ENCODE peak calls at places on chromosome 12, in five cellular contexts. E is neural progenitor cell, S is PC-3, R is hepatocyte, A is HCT116. B is an unnamed sample. For H3K36me3, the result is how much of the 10 kb centered on the place peaks cover.

GRCh38 chr12:6092784-6093722 is 31.4 kb downstream of the VWF start:
- DNase-seq in E (no peak), S (peak), R (peak), A (peak), B (no peak)

GRCh38 chr12:30090258-30090657 is 306.5 kb upstream of the TMTC1 start:
- DNase-seq in E (no peak), S (no peak), R (no peak), A (no peak), B (no peak)

GRCh38 chr12:6104842-6105241 is 19.6 kb downstream of the VWF start:
- DNase-seq in E (no peak), S (no peak), R (no peak), A (no peak), B (no peak)

GRCh38 chr12:29782821-29783772 is 645 bp downstream of the TMTC1 start:
- DNase-seq in E (peak), S (peak), R (peak), A (no peak), B (peak)

GRCh38 chr12:107122452-107122958 is 29.2 kb upstream of the CRY1 start:
- DNase-seq in E (no peak), S (no peak), R (no peak), A (no peak), B (no peak)

GRCh38 chr12:108304633-108305032 is 34.5 kb downstream of the CMKLR1 start:
- DNase-seq in E (no peak), S (no peak), R (peak), A (no peak), B (no peak)

GRCh38 chr12:11860026-11860425 is 210.6 kb downstream of the ETV6 start:
- DNase-seq in E (no peak), S (no peak), R (no peak), A (no peak), B (no peak)

GRCh38 chr12:6426882-6427671 is 17.7 kb upstream of the CD27 start:
- DNase-seq in E (no peak), S (no peak), R (no peak), A (no peak), B (peak)

GRCh38 chr12:76878045-76878898 is 547 bp downstream of the CSRP2 start:
- DNase-seq in E (peak), S (peak), R (peak), A (peak), B (peak)

GRCh38 chr12:795305-795704 is 42.9 kb downstream of the WNK1 start:
- DNase-seq in E (no peak), S (no peak), R (no peak), A (no peak), B (no peak)

GRCh38 chr12:15883536-15883935 is 1.3 kb downstream of the STRAP start:
- DNase-seq in E (no peak), S (peak), R (no peak), A (no peak), B (no peak)

GRCh38 chr12:49537231-49537708 is 1.6 kb upstream of the KCNH3 start:
- DNase-seq in E (no peak), S (no peak), R (peak), A (no peak), B (no peak)

GRCh38 chr12:49868952-49869815 is 26.3 kb upstream of the BCDIN3D start:
- DNase-seq in E (no peak), S (no peak), R (peak), A (no peak), B (no peak)

GRCh38 chr12:131990980-131991305 is 41.2 kb downstream of the EP400 start:
- DNase-seq in E (no peak), S (no peak), R (no peak), A (no peak), B (no peak)

GRCh38 chr12:54017027-54017788 is 8.4 kb downstream of the HOXC8 start:
- DNase-seq in E (peak), S (peak), R (no peak), A (no peak), B (no peak)

GRCh38 chr12:54016478-54016964 is 7.7 kb downstream of the HOXC8 start:
- DNase-seq in E (no peak), S (peak), R (peak), A (no peak), B (no peak)

GRCh38 chr12:54014315-54015209 is 5.8 kb downstream of the HOXC8 start:
- DNase-seq in E (no peak), S (no peak), R (no peak), A (no peak), B (no peak)

GRCh38 chr12:54015210-54015931 is 6.6 kb downstream of the HOXC8 start:
- DNase-seq in E (no peak), S (no peak), R (no peak), A (no peak), B (no peak)

DNA sequence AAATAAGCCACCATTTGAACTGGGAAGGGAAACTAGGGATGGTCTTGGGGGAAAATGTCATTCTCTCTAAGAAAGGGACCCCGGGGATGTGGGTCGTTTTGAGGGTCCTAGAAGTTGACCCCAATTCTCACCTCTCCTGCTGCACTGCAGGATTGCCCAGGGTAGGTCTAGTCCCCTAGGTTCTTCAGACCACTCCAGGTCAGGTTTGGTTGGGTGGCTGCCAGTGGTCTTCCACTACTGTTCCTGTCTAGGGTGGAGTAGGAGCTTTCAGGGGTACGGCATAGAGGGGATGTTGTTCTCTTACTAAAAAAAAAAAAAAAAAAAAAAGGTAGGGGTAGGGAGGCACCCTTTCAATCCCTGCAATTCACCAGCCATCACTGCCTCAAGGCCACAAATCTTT is 7.3 kb downstream of the HOXC8 start:
- DNase-seq in E (no peak), S (no peak), R (no peak), A (no peak), B (no peak)
- H3K4me2 ChIP-seq in E (no peak), S (peak), R (peak), A (peak), B (no peak)

GRCh38 chr12:96743606-96744005 is 163.5 kb upstream of the NEDD1 start:
- DNase-seq in E (no peak), S (peak), R (no peak), A (no peak), B (no peak)
- TF ChIP-seq EZH2phosphoT487 in E (no peak), S (no peak), R (no peak), A (no peak), B (no peak)

DNA sequence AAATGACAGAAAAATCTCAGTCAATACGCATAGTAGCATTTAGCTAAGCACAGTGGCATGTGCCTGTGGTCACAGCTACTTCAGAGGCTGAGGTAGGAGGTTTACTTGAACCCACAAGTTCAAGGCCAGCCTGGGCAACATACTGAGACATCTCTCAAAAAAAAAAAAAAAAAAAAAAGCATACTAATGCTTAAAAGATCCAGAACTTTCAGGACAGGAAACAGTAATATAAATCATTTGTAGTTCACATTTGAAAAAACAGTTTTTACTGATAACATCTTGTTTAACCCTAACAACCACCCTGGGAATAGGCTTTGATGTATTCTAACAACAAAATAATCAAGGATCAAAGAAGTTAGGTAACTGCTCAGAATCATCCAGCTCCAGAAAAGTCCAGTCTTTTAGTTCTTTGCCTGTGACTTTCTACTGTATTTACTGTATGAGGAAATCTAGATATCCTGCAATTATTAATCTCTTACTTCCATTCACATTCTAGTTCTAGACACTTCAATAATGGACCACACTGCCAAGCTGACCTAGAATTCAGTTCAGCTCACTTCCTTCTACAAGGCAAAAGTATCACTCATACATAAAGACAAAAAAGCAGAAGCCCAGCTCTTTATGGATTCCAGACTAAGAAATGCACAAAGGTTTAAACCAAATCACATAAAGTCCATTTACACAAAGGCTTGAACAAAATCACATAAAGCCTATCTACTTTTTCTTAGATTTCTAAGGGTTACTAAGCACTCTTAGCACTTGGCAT is 28.5 kb downstream of the PAWR start:
- DNase-seq in E (no peak), S (no peak), R (no peak), A (no peak), B (no peak)
- H3K36me3 ChIP-seq in E (under half), S (under half), R (under half), A (under half), B (under half)

DNA sequence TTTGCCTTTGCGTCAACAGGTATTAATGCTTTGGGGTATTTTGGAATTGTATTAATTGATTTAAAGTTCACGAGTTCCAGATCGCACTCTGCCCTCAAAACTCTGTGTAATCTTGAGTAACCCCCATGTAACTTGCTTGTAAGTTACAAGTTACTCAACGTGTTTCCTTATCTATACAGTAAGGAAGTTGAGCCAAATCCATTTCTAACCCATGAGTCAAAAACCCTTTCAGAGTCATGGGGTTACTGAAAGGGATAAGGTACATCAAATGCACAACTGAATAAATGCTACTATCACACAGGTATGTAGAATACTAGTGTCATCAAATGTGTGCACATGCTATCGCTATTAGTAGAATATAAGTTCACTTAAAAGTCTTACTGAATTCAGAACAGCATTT is 28.6 kb upstream of the ADAMTS20 start:
- DNase-seq in E (no peak), S (no peak), R (no peak), A (no peak), B (no peak)
- H3K4me2 ChIP-seq in E (no peak), S (no peak), R (no peak), A (no peak), B (no peak)

DNA sequence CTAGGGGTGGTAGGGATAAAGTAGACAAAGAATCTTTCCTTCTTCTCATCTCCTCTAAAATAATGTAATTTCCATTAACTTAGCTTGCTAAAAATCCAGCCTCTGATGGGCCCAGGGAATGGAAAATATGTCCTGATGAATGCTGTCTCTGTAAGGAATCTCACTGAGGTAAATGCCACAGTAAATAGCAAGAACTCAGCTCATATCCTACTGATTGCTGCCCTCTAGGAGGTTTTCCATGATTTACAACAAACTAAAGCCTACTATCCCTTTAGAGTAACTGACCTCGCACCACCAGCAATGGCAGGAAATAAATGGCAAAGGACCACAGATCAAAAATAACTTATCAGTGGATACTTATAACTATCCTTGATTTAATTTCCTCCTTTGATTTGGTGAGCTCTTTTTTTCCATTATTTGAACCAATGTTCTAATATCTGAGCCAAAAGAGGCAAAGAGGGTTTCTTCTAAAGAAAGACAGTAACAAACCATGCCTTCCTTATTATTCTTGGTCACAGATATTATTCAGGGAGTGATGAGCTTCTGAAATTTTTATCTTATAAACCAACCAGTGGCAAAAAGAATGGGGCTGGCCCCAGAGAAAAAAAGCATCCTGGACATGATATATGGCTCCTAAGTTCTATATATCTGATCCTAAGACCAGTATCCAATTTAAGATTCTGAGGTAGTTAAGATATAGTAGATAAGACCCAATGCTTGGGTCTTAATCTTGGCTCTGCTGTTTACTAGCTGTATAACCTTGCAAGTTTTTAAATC is 43.7 kb downstream of the SENP1 start:
- DNase-seq in E (peak), S (peak), R (peak), A (no peak), B (no peak)
- TF ChIP-seq EZH2phosphoT487 in E (no peak), S (no peak), R (no peak), A (no peak), B (no peak)

GRCh38 chr12:96225003-96225855 is 31.1 kb downstream of the ELK3 start:
- DNase-seq in E (no peak), S (no peak), R (peak), A (no peak), B (peak)
- H3K36me3 ChIP-seq in E (under half), S (under half), R (under half), A (under half), B (under half)

DNA sequence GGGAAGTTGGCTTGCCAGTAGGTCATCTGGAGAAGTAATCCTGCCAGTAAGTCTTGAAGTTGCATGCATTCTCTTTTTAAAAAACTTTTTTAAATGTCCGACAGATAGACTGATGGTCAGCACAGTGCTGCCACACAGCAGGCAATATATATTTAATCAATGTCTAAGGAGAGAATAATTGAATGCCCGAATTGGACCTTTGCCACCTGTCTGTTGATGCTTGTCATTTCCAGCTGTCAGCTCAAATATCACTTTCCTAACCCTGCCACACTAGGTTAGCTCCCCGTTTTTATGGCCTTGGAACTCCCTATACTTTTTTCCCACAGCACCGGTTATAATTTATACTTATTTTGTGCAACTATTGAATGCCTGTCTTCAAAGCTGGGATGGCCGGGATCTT is 2.1 kb upstream of the SLC15A4 start:
- DNase-seq in E (no peak), S (no peak), R (no peak), A (no peak), B (no peak)
- H3K4me2 ChIP-seq in E (peak), S (no peak), R (no peak), A (no peak), B (no peak)